ENCODE peak calls at places on chromosome 19, in six cellular contexts. M, B, E, H, U and O are unnamed samples.
A peak's percentile ranks its signal among the peaks of the same experiment; 100 is the strongest.

GRCh38 chr19:19655641-19656343 is 7.7 kb downstream of the ATP13A1 start:
- DNase-seq in H (no peak), E (peak; percentile 28), B (no peak), M (no peak), U (no peak), O (peak; percentile 58)

GRCh38 chr19:15181394-15181793 is 19.4 kb downstream of the NOTCH3 start:
- DNase-seq in B (no peak), M (no peak), E (no peak), H (no peak), U (no peak), O (no peak)

GRCh38 chr19:16441661-16442071 is 30.1 kb downstream of the EPS15L1 start:
- DNase-seq in U (no peak), B (no peak), M (no peak), E (peak; percentile 75), H (no peak), O (no peak)

GRCh38 chr19:39178296-39179006 is 18.3 kb upstream of the NCCRP1 start:
- DNase-seq in E (no peak), M (no peak), U (no peak), H (no peak), B (no peak), O (no peak)

GRCh38 chr19:1435378-1435989 is 2.7 kb upstream of the RPS15 start:
- DNase-seq in H (no peak), U (no peak), M (no peak), E (no peak), B (no peak), O (no peak)

GRCh38 chr19:19461671-19462622 is 53.4 kb downstream of the TSSK6 start:
- DNase-seq in H (peak; percentile 83), E (peak; percentile 94), U (peak; percentile 72), M (no peak), B (no peak), O (peak; percentile 89)

GRCh38 chr19:1417145-1417544 is 9.8 kb downstream of the DAZAP1 start:
- DNase-seq in E (no peak), H (no peak), B (no peak), M (no peak), U (no peak), O (no peak)

GRCh38 chr19:35236638-35237400 is 8.3 kb upstream of the FAM187B start:
- DNase-seq in E (no peak), U (peak; percentile 28), B (peak; percentile 31), M (no peak), H (no peak), O (no peak)

GRCh38 chr19:6086081-6086858 is 24.0 kb downstream of the RFX2 start:
- DNase-seq in M (no peak), E (no peak), H (no peak), U (no peak), B (no peak), O (no peak)

GRCh38 chr19:39197808-39198207 is 1.0 kb downstream of the NCCRP1 start:
- DNase-seq in H (no peak), B (no peak), E (no peak), M (no peak), U (no peak), O (no peak)

GRCh38 chr19:46617566-46618079 is 7.3 kb downstream of the PTGIR start:
- DNase-seq in U (no peak), E (no peak), H (no peak), B (no peak), M (no peak), O (no peak)

GRCh38 chr19:47778954-47779351 is 450 bp downstream of the SELENOW start:
- DNase-seq in H (peak; percentile 85), E (peak; percentile 48), M (no peak), U (peak; percentile 45), B (no peak), O (no peak)

GRCh38 chr19:5147971-5148793 is 179.3 kb downstream of the KDM4B start:
- DNase-seq in E (no peak), B (no peak), M (no peak), U (no peak), H (no peak), O (peak; percentile 69)

GRCh38 chr19:31270897-31271568 is 78.2 kb downstream of the TSHZ3 start:
- DNase-seq in H (peak; percentile 58), B (no peak), U (no peak), E (no peak), M (no peak), O (peak; percentile 39)

GRCh38 chr19:776549-776948 is 20.7 kb upstream of the PTBP1 start:
- DNase-seq in H (no peak), E (no peak), M (no peak), U (no peak), B (no peak), O (no peak)

GRCh38 chr19:1087813-1088418 is 7.3 kb downstream of the POLR2E start:
- DNase-seq in M (no peak), H (no peak), B (peak; percentile 95), U (peak; percentile 69), E (no peak), O (peak; percentile 91)

GRCh38 chr19:35828694-35829301 is 16.2 kb upstream of the PRODH2 start:
- DNase-seq in B (no peak), M (no peak), E (no peak), U (peak; percentile 38), H (no peak), O (no peak)

GRCh38 chr19:57099199-57099661 is 20.6 kb upstream of the USP29 start:
- DNase-seq in H (peak; percentile 84), M (peak; percentile 1), B (no peak), E (peak; percentile 87), U (peak; percentile 46), O (peak; percentile 86)

GRCh38 chr19:32404213-32404938 is 1.2 kb upstream of the DPY19L3 start:
- DNase-seq in M (no peak), H (no peak), B (peak; percentile 70), E (no peak), U (no peak), O (peak; percentile 81)

GRCh38 chr19:38135150-38135998 is 88.6 kb downstream of the DPF1 start:
- DNase-seq in H (no peak), B (no peak), U (no peak), M (no peak), E (no peak), O (no peak)

DNA sequence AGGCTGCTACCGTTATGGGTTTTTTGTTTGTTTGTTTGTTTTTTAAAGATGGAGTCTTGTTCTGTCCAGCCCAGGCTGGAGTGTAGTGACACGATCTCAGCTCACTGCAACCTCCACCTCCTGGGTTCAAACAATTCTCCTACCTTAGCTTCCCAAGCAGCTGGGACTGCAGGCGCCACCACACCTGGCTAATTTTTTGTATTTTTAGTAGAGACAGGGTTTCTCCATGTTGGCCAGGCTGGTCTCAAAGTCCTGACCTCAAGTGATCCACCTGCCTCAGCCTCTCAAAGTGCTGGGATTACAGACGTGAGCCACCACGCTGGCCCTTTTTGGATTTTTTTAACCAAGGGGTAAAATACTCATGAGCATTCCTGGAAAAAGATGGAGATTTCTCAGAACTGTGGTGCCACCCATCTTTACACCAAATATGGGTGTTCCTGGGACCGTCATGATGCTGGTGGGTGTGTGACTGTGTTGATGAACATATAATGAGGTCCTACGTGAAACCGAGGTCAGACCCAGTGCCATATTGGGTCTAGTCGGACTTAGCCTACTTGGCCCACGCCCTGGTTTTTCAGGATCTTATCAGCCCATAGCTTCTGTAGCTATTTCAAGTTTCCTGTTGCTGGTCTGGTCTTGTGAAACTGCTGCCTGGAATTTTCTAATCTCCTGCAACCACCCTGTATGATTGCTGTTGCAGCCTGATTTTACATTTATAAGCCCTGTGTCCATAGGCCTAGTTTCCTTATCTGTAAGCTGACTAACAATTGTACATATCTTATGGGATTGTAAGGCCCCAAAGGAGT is 6.2 kb downstream of the PPP1R15A start:
- DNase-seq in B (no peak), U (no peak), H (no peak), E (no peak), M (no peak), O (no peak)
- TF ChIP-seq POLR2AphosphoS5 in B (peak; percentile 25), U (peak; percentile 3), H (no peak), E (no peak), M (no peak), O (no peak)

GRCh38 chr19:7926021-7926726 is at the start of gene CTXN1:
- DNase-seq in B (no peak), U (peak; percentile 81), H (peak; percentile 88), E (peak; percentile 94), M (no peak), O (peak; percentile 93)
- H3K27me3 ChIP-seq in B (no peaks in the 10 kb centered on the region), U (no peaks in the 10 kb centered on the region), H (no peaks in the 10 kb centered on the region), E (no peaks in the 10 kb centered on the region), M (no peaks in the 10 kb centered on the region), O (peaks cover 13% of the 10 kb centered on the region)

GRCh38 chr19:40286235-40286530 is 1.0 kb upstream of the AKT2 start:
- DNase-seq in B (no peak), H (no peak), M (no peak), E (no peak), U (no peak), O (no peak)

GRCh38 chr19:40283414-40284250 is 1.5 kb downstream of the AKT2 start:
- DNase-seq in M (no peak), H (peak; percentile 58), B (no peak), U (no peak), E (peak; percentile 9), O (peak; percentile 59)

GRCh38 chr19:40284251-40284500 is 969 bp downstream of the AKT2 start:
- DNase-seq in M (no peak), B (no peak), U (no peak), H (no peak), E (no peak), O (no peak)

GRCh38 chr19:40285353-40286234 is 449 bp upstream of the AKT2 start:
- DNase-seq in E (peak; percentile 94), M (peak; percentile 99), B (peak; percentile 99), U (peak; percentile 98), H (peak; percentile 100), O (peak; percentile 99)

DNA sequence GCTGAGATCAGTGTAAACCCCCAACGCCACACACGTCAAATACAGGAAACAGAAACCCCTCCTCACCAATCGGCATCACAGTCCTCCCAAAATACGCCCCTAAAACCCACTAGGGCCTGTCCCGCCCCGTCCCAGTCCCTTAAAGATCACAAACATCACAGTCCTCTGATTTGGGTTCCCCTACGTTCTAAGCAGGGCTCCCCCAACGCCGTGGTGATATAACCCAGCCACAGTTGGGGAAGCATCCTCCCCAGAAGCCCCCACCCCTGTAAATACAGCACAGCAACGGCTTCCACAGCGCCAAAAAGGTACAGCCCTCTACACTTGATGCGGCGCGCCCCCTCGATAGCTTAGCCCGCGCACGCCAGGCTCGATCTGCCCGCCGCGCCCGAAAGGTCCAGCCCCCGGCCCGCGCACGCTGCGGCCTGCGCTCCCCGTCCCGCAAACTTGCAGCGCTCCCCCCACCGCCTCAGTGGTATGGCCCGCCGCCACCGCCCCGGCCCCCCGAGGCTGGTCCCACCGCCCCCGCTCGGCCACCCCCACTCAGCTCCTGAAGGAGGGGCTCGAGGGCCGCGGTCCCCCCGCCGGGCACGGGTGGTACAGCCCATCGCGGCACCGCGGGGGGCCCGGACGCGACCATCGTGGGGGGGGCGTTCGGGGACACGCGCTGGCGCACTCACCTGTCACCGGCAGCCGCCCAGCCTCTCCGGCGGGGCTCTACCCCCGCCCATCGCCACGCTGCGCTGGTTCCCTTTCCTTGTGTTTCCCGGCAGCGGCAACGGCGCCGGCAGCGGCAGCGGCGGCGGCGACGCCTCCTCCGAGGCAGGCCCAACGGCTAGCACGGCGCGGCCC is at the start of gene AKT2:
- DNase-seq in H (peak; percentile 85), B (no peak), M (no peak), U (no peak), E (peak; percentile 94), O (peak; percentile 95)
- TF ChIP-seq POLR2AphosphoS5 in H (no peak), B (no peak), M (peak; percentile 33), U (peak; percentile 9), E (no peak), O (peak; percentile 78)

GRCh38 chr19:28208745-28209144 is 1004.2 kb downstream of the UQCRFS1 start:
- DNase-seq in M (no peak), B (no peak), U (no peak), H (no peak), E (no peak), O (no peak)

GRCh38 chr19:28201462-28201943 is 1011.4 kb downstream of the UQCRFS1 start:
- DNase-seq in U (no peak), E (no peak), M (no peak), B (no peak), H (no peak), O (no peak)

GRCh38 chr19:28207244-28207643 is 1005.7 kb downstream of the UQCRFS1 start:
- DNase-seq in E (no peak), B (no peak), H (no peak), M (no peak), U (no peak), O (no peak)
- H3K27me3 ChIP-seq in E (no peaks in the 10 kb centered on the region), B (no peaks in the 10 kb centered on the region), H (no peaks in the 10 kb centered on the region), M (no peaks in the 10 kb centered on the region), U (no peaks in the 10 kb centered on the region), O (no peaks in the 10 kb centered on the region)